ENCODE peak calls at places on chromosomes 12 and 14, in nine cellular contexts. U is AG09309, H is Panc1, Q is glutamatergic neuron, W is suprapubic skin, M is adrenal gland, K is PC-3, V is endothelial cell of umbilical vein, P is astrocyte of the spinal cord. X is an unnamed sample.

GRCh38 chr14:102057480-102058114 is 29.2 kb downstream of the HSP90AA1 start:
- DNase-seq in W (no peak), Q (no peak), V (no peak), U (no peak), K (no peak), M (no peak), P (no peak), H (no peak), X (no peak)

GRCh38 chr12:132163911-132164288 is 19.6 kb downstream of the NOC4L start:
- DNase-seq in M (no peak), U (no peak), Q (peak), H (no peak), P (no peak), V (no peak), W (no peak), K (no peak), X (no peak)

GRCh38 chr14:96352708-96353107 is 10.4 kb downstream of the ATG2B start:
- DNase-seq in P (no peak), V (no peak), W (no peak), U (no peak), K (no peak), H (no peak), M (no peak), Q (no peak), X (no peak)

GRCh38 chr12:122309564-122310121 is 43.3 kb upstream of the VPS33A start:
- DNase-seq in H (no peak), K (no peak), V (no peak), Q (no peak), U (no peak), W (no peak), M (no peak), P (no peak), X (no peak)

GRCh38 chr12:92541024-92541423 is 161.8 kb upstream of the PLEKHG7 start:
- DNase-seq in V (no peak), H (no peak), Q (no peak), M (no peak), P (no peak), W (no peak), U (no peak), K (no peak), X (no peak)

GRCh38 chr14:59541731-59542130 is 34.9 kb downstream of the CCDC175 start:
- DNase-seq in K (no peak), M (no peak), P (no peak), V (no peak), W (no peak), H (no peak), U (no peak), Q (no peak), X (no peak)

GRCh38 chr14:30525833-30526232 is 33.1 kb upstream of the G2E3 start:
- DNase-seq in U (peak), P (peak), Q (no peak), H (no peak), K (peak), W (no peak), V (no peak), M (no peak), X (no peak)

GRCh38 chr12:109302770-109303169 is 6.3 kb downstream of the FOXN4 start:
- DNase-seq in V (no peak), U (no peak), K (no peak), M (no peak), P (no peak), W (no peak), Q (no peak), H (no peak), X (no peak)

GRCh38 chr12:121279507-121279915 is 17.0 kb downstream of the CAMKK2 start:
- DNase-seq in V (peak), U (no peak), Q (no peak), P (no peak), M (peak), W (no peak), K (no peak), H (no peak), X (no peak)

GRCh38 chr12:89968151-89968699 is 259.6 kb upstream of the ATP2B1 start:
- DNase-seq in V (no peak), Q (no peak), W (no peak), H (no peak), K (no peak), M (no peak), P (no peak), U (no peak), X (no peak)

DNA sequence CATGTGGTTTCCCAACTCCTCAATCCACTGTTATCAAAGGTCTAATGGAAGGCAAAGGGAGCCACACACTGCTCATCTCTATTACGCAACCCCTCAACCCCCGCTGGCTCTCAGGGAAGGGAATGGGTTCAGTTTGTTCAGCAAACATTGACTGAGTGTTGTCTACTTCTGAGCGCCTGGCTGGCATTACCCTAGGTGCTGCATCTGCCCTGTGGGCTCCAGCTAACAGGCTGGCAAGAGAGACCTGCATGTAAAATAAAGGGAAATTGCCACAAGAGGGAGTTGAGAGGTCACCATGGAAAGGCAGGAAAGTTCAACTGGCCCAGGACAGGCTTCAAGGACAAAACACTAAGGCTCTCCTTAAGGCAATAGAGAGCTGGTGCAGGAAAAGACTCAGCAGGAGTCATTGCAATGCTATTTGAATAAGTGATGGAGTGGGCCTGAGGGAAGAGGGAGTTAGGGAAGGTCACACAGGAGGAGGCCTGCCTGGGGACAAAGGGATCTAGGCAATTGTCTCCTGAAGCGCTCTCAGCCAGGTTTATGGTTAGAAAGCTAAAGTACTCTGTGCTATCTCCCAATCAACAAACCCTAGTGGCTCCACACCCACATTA is 5.5 kb upstream of the ZNF740 start:
- DNase-seq in W (no peak), Q (no peak), H (no peak), U (no peak), M (peak), P (no peak), V (peak), K (peak), X (no peak)
- TF ChIP-seq CTCF in W (no peak), Q (peak), H (peak), U (peak), M (peak), P (peak), V (peak), K (peak), X (no peak)

DNA sequence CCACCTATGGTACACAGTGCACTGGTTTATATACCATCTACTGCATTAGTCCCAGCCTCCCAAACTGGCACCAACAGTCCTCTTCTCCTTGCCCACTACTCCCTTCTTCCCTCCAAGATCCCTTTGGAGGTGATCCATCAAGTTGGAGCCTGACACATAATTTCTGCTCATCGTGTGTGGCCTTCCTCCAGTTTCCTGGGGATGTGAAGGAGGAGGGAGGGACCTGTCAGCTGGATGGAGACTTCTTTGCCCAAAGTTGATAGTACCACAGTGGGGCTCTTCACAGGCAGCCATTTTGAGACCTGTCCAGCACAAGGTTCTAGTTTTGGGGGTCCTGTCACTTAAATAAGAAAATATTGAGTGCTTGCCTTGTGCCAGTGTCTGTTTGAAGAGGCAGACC is 17.1 kb upstream of the CTDSP2 start:
- DNase-seq in H (no peak), M (no peak), K (no peak), U (no peak), Q (no peak), P (no peak), V (no peak), W (no peak), X (no peak)
- TF ChIP-seq CTCF in H (no peak), M (no peak), K (no peak), U (no peak), Q (no peak), P (no peak), V (no peak), W (no peak), X (no peak)

GRCh38 chr12:49636979-49637378 is 13.6 kb downstream of the PRPF40B start:
- DNase-seq in V (peak), K (peak), P (peak), H (no peak), Q (peak), M (peak), U (peak), W (peak), X (peak)
- TF ChIP-seq CTCF in V (peak), K (peak), P (peak), H (peak), Q (peak), M (peak), U (peak), W (peak), X (peak)

DNA sequence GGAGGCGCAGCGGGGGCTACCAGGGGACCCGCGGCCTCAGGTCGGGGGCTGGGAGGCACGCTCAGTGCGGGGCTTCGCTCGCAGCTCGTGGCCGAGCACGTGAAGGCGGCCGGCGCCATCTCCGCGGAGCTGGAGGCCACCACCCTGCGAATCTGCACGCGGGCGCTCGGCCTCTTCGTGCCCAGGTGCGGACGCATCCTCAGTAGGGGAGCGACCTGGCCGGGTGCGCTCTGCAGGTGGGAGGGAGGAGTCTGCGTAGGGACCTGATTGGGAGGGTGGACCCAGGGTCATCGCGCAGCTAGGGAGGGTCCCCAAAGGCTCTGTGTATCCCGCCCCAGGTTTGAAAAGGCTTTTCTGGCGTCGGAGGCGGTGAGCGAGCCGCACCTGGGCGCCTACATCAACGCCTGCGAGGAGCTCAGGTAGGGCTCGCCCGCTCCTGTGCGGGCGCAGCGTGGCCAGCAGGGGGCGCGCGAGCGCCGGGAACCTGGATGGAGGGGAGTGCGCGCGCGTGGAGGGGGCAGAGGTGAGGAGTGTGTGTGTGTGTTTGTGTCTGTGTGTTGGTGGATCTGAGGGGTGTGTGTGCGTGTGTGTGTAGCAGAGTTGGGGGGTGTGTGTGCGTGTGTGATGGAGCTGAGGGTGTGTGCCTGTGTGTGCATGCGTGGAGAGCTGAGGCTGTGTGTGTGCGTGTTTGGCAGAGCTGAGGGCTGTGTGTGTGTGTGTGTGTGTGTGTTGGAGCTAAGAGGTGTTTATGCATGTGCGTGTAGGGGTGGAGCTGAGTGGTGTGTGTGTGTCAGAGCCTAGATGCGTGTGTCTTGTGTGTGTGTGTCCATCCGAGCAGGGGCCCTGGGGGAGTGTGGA is 10.4 kb downstream of the EXOC3L4 start:
- DNase-seq in U (no peak), H (no peak), P (peak), W (no peak), Q (peak), V (no peak), M (no peak), K (peak), X (peak)
- TF ChIP-seq CTCF in U (peak), H (peak), P (peak), W (peak), Q (peak), V (peak), M (peak), K (peak), X (peak)

GRCh38 chr12:65689508-65689907 is 134.8 kb upstream of the HMGA2 start:
- DNase-seq in M (no peak), K (no peak), P (no peak), U (no peak), Q (no peak), V (no peak), W (no peak), H (no peak), X (no peak)

GRCh38 chr12:65682145-65682544 is 142.1 kb upstream of the HMGA2 start:
- DNase-seq in W (no peak), U (no peak), P (no peak), K (no peak), H (no peak), V (no peak), Q (no peak), M (no peak), X (no peak)

GRCh38 chr12:65681226-65681625 is 143.1 kb upstream of the HMGA2 start:
- DNase-seq in K (no peak), V (no peak), H (no peak), M (no peak), U (no peak), P (no peak), W (no peak), Q (no peak), X (no peak)

GRCh38 chr12:65684906-65685305 is 139.4 kb upstream of the HMGA2 start:
- DNase-seq in Q (no peak), M (no peak), P (no peak), W (no peak), H (no peak), V (no peak), U (no peak), K (no peak), X (no peak)

GRCh38 chr12:65685514-65685913 is 138.8 kb upstream of the HMGA2 start:
- DNase-seq in M (no peak), Q (no peak), H (no peak), K (peak), V (peak), W (no peak), U (peak), P (peak), X (no peak)
- TF ChIP-seq CTCF in M (no peak), Q (peak), H (peak), K (peak), V (peak), W (no peak), U (peak), P (peak), X (peak)

GRCh38 chr14:75711796-75712211 is 50.8 kb downstream of the TTLL5 start:
- DNase-seq in K (peak), M (peak), V (peak), W (peak), Q (no peak), P (peak), H (peak), U (peak), X (peak)
- TF ChIP-seq CTCF in K (no peak), M (no peak), V (no peak), W (no peak), Q (no peak), P (no peak), H (no peak), U (no peak), X (no peak)